ENCODE peak calls at places on chromosomes 6 and 20, in seven cellular contexts. C, M, J, X, U, P and Z are unnamed samples.

GRCh38 chr20:38839563-38839962 is 34.1 kb downstream of the PPP1R16B start:
- DNase-seq in M (no peak), U (no peak), J (no peak), P (no peak), C (no peak), X (no peak), Z (no peak)

GRCh38 chr6:76634695-76635094 is 562.2 kb upstream of the IMPG1 start:
- DNase-seq in U (no peak), X (no peak), M (no peak), C (no peak), J (no peak), P (no peak), Z (no peak)

GRCh38 chr6:142474446-142475289 is 172.9 kb downstream of the ADGRG6 start:
- DNase-seq in C (no peak), P (peak; percentile 47), U (peak; percentile 63), X (peak; percentile 77), M (peak; percentile 60), J (peak; percentile 33), Z (peak; percentile 71)

GRCh38 chr6:154384196-154384595 is 27.6 kb upstream of the IPCEF1 start:
- DNase-seq in C (no peak), U (no peak), P (no peak), X (no peak), M (no peak), J (no peak), Z (no peak)

GRCh38 chr6:16334671-16335070 is 96.3 kb downstream of the GMPR start:
- DNase-seq in X (no peak), C (no peak), P (no peak), M (no peak), J (no peak), U (no peak), Z (no peak)

GRCh38 chr6:47698342-47698787 is at the start of gene ADGRF4:
- DNase-seq in X (no peak), U (no peak), J (no peak), C (no peak), P (no peak), M (no peak), Z (no peak)

GRCh38 chr6:41271901-41272395 is 14.5 kb downstream of the TREM1 start:
- DNase-seq in P (no peak), U (no peak), X (no peak), M (no peak), J (no peak), C (no peak), Z (no peak)

GRCh38 chr6:144922120-144922722 is 637.1 kb downstream of the UTRN start:
- DNase-seq in M (no peak), P (peak; percentile 38), X (no peak), C (no peak), J (no peak), U (no peak), Z (no peak)

GRCh38 chr6:12369355-12369754 is 79.2 kb downstream of the EDN1 start:
- DNase-seq in U (no peak), P (no peak), C (no peak), J (no peak), X (no peak), M (no peak), Z (no peak)

GRCh38 chr20:11041396-11041795 is 367.6 kb upstream of the JAG1 start:
- DNase-seq in P (no peak), X (no peak), C (no peak), U (no peak), J (no peak), M (no peak), Z (no peak)

GRCh38 chr20:11807070-11807741 is 110.5 kb upstream of the BTBD3 start:
- DNase-seq in M (no peak), P (no peak), U (no peak), J (no peak), C (no peak), X (no peak), Z (peak; percentile 80)

GRCh38 chr20:64082821-64083379 is 1.3 kb downstream of the LKAAEAR1 start:
- DNase-seq in M (no peak), C (no peak), U (no peak), X (no peak), J (no peak), P (no peak), Z (no peak)

GRCh38 chr6:112701201-112701600 is 354.1 kb downstream of the RFPL4B start:
- DNase-seq in C (no peak), X (no peak), U (no peak), M (no peak), J (no peak), P (no peak), Z (peak; percentile 67)

GRCh38 chr6:137728386-137729349 is 138.4 kb upstream of the TNFAIP3 start:
- DNase-seq in U (peak; percentile 92), M (no peak), C (no peak), X (no peak), P (no peak), J (no peak), Z (peak; percentile 31)
- TF ChIP-seq MAX in U (no peak), M (no peak), C (no peak), X (no peak), P (no peak), J (no peak), Z (no peak)

DNA sequence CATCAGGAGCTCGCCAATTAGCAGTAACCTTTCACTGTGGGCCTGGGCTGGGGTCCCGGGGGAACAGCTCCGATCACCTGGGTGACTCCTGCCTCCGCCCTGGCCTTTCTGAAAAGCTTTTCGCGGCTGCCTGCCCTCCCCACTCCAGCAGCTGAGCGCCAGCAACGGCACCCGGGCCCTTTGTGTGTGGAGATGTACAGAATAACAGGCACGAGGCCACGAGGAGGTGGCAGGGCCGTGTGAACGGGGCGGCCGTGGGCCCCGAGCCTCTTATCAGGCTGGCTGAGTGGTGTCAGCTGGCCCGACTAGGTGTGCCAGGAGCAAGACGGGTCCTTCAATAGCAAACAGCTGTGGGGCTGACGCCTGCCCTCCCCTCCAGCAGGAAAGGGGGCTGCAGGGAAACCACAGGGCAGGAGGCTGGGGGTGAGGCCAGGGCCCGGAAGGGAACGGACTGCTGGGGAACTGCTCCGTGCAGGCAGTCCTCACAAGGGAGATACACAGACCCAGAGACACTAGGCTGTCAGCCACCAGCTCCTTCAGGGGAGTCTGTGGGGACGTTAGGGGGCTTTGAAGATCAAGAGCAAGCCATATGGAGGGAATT is 56.7 kb downstream of the NOL4L start:
- DNase-seq in X (no peak), C (no peak), P (peak; percentile 60), M (no peak), U (no peak), J (no peak), Z (no peak)
- H3K9ac ChIP-seq in X (no peak overlapping the region), C (no peak overlapping the region), P (no peak overlapping the region), M (peak overlapping the region; percentile 64), U (no peak overlapping the region), J (no peak overlapping the region), Z (no peak overlapping the region)

DNA sequence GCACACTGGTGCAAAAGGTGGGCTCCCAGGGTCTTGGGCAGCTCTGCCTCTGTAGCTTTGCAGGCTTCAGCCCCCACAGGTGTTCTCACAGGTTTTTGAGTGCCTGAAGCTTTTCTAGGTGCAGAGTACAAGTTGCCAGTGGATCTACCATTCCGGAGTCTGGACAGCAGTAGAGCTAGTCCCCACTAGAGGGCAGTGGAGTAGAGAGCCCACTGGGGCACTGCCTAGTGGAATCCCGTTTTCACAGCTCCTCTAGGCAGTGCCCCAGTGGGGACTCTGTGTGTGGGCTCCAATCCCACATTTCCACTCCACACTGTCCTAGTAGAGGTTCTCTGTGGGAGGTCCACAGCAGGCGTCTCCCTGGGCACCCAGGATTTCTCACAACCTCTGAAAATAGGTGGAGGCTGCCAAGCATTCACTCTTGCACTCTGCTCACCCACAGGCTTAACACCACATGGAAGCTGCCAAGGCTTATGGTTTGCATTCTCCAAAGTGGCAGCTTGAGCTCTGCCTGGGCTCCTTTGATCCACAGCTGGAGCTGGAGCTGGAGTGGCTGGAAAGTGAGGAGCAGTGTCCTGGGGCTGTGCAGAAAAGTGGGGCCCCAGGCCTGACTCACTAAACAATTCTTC is 86.3 kb upstream of the PROKR2 start:
- DNase-seq in X (no peak), J (no peak), M (peak; percentile 23), U (peak; percentile 62), C (no peak), P (no peak), Z (peak; percentile 30)
- TF ChIP-seq MAX in X (no peak), J (no peak), M (no peak), U (no peak), C (no peak), P (no peak), Z (no peak)

DNA sequence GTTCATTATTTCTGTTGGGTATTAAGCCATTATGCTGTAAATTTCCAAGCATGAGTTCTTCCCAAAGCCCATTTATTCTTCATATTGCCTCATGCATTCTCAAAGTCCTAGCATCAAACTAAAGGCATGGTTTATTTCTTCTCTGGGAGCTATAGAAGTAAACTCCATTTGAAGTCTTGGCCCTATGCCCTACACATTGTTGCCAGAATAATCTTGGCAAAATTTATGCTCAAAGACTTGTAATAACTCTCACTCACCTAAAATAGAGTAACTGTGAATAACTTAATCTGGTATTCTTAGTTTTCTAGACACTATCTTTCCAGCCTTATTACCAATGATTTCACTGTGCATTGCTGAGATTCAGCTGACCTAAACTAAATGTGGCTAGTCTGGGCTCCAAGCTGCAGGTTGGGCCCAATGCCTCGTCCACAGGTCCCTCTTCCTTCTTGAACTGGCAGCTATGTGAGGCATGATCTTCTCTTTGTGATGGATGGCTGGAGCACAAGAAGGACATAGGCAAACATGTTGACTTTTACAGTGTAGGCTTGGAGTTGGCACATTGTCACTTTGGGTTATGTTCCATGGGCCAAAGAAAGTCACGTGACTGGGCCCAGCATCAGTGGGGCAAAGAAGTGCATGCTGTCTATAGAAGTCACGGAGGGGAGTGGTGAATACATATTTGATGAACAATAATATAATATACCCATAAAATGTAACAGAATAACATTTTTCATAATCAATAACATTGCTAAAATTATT is 39.1 kb upstream of the ANKEF1 start:
- DNase-seq in P (no peak), J (no peak), X (no peak), C (no peak), M (no peak), U (no peak), Z (no peak)
- H3K9ac ChIP-seq in P (no peak overlapping the region), J (no peak overlapping the region), X (no peak overlapping the region), C (no peak overlapping the region), M (no peak overlapping the region), U (no peak overlapping the region), Z (no peak overlapping the region)

DNA sequence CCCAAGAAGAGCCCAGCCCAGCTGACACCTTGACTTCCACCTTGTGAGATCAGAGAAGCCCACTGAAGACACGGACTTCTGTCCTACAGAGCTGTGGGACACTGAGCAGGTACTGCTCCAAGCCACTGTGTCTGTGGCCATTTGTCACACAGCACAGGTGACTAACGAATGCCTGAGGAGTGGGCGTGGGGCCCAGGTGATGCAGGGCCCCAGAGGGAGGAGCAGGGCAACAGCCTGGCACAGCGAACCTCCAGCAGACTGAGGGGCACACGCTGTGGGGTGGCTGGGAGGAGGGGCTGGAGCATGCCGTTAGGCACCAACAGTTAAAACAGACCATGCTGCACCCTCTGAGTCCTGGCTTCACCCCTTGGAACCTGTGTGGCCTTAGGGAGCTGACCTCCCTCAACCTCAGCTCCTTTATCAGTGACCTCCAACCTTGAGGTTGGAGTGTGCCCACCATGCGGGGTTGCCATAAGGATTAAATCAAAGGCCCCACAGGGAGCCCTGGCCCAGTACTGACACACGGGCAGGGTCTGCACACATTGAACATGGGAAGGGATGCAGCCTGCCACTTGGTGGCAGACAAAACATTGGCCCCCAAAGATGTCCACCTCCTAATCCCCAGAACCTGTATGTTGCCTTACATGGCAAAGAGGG is 119.9 kb upstream of the CST7 start:
- DNase-seq in C (no peak), M (no peak), P (no peak), X (no peak), U (no peak), J (no peak), Z (no peak)
- TF ChIP-seq MAX in C (no peak), M (no peak), P (no peak), X (no peak), U (no peak), J (no peak), Z (no peak)

GRCh38 chr6:44062105-44062770 is 65.0 kb downstream of the MRPL14 start:
- DNase-seq in J (no peak), X (no peak), M (no peak), P (no peak), U (no peak), C (no peak), Z (no peak)
- H3K9ac ChIP-seq in J (no peak overlapping the region), X (no peak overlapping the region), M (peak overlapping the region; percentile 59), P (no peak overlapping the region), U (no peak overlapping the region), C (no peak overlapping the region), Z (no peak overlapping the region)